ENCODE peak calls at places on chromosomes 6 and 20, in five cellular contexts. One of them, this sample, is unnamed.

GRCh38 chr6:52331793-52332457 is 30.0 kb upstream of the PAQR8 start:
- DNase-seq in NCI-H1092 treated with DMSO at 0.1 percent for 48 hours: no peak
- DNase-seq in GM23248: no peak
- DNase-seq in kidney tubule cell: no peak
- DNase-seq in ecto neural progenitor cell: no peak
- DNase-seq in this sample: no peak

GRCh38 chr20:61753196-61753942 is 312.3 kb downstream of the TAF4 start:
- DNase-seq in NCI-H1092 treated with DMSO at 0.1 percent for 48 hours: no peak
- DNase-seq in GM23248: peak
- DNase-seq in kidney tubule cell: peak
- DNase-seq in ecto neural progenitor cell: no peak
- DNase-seq in this sample: peak

GRCh38 chr20:5484926-5485325 is 168.2 kb upstream of the PROKR2 start:
- DNase-seq in NCI-H1092 treated with DMSO at 0.1 percent for 48 hours: no peak
- DNase-seq in GM23248: no peak
- DNase-seq in kidney tubule cell: no peak
- DNase-seq in ecto neural progenitor cell: no peak
- DNase-seq in this sample: no peak

GRCh38 chr6:77466055-77467028 is 3.1 kb upstream of the HTR1B start:
- DNase-seq in NCI-H1092 treated with DMSO at 0.1 percent for 48 hours: no peak
- DNase-seq in GM23248: peak
- DNase-seq in kidney tubule cell: peak
- DNase-seq in ecto neural progenitor cell: peak
- DNase-seq in this sample: peak

GRCh38 chr6:112205521-112206458 is 48.6 kb downstream of the LAMA4 start:
- DNase-seq in NCI-H1092 treated with DMSO at 0.1 percent for 48 hours: no peak
- DNase-seq in GM23248: peak
- DNase-seq in kidney tubule cell: peak
- DNase-seq in ecto neural progenitor cell: no peak
- DNase-seq in this sample: peak

GRCh38 chr6:85551264-85551663 is 42.4 kb downstream of the SNX14 start:
- DNase-seq in NCI-H1092 treated with DMSO at 0.1 percent for 48 hours: no peak
- DNase-seq in GM23248: no peak
- DNase-seq in kidney tubule cell: peak
- DNase-seq in ecto neural progenitor cell: no peak
- DNase-seq in this sample: peak

GRCh38 chr6:24554474-24554873 is 59.7 kb downstream of the ALDH5A1 start:
- DNase-seq in NCI-H1092 treated with DMSO at 0.1 percent for 48 hours: no peak
- DNase-seq in GM23248: no peak
- DNase-seq in kidney tubule cell: no peak
- DNase-seq in ecto neural progenitor cell: no peak
- DNase-seq in this sample: no peak

GRCh38 chr6:14770572-14770971 is 475.3 kb upstream of the JARID2 start:
- DNase-seq in NCI-H1092 treated with DMSO at 0.1 percent for 48 hours: no peak
- DNase-seq in GM23248: no peak
- DNase-seq in kidney tubule cell: no peak
- DNase-seq in ecto neural progenitor cell: no peak
- DNase-seq in this sample: no peak

GRCh38 chr20:6691541-6691940 is 75.9 kb upstream of the BMP2 start:
- DNase-seq in NCI-H1092 treated with DMSO at 0.1 percent for 48 hours: no peak
- DNase-seq in GM23248: no peak
- DNase-seq in kidney tubule cell: no peak
- DNase-seq in ecto neural progenitor cell: no peak
- DNase-seq in this sample: no peak

GRCh38 chr6:45951291-45951690 is 64.4 kb downstream of the CLIC5 start:
- DNase-seq in NCI-H1092 treated with DMSO at 0.1 percent for 48 hours: no peak
- DNase-seq in GM23248: no peak
- DNase-seq in kidney tubule cell: no peak
- DNase-seq in ecto neural progenitor cell: no peak
- DNase-seq in this sample: no peak

GRCh38 chr20:47117789-47118188 is 223.1 kb downstream of the EYA2 start:
- DNase-seq in NCI-H1092 treated with DMSO at 0.1 percent for 48 hours: no peak
- DNase-seq in GM23248: no peak
- DNase-seq in kidney tubule cell: no peak
- DNase-seq in ecto neural progenitor cell: no peak
- DNase-seq in this sample: no peak

GRCh38 chr6:30875244-30876038 is 8.9 kb upstream of the DDR1 start:
- DNase-seq in NCI-H1092 treated with DMSO at 0.1 percent for 48 hours: peak
- DNase-seq in GM23248: no peak
- DNase-seq in kidney tubule cell: no peak
- DNase-seq in ecto neural progenitor cell: no peak
- DNase-seq in this sample: peak

GRCh38 chr6:151009576-151009975 is 144.1 kb downstream of the MTHFD1L start:
- DNase-seq in NCI-H1092 treated with DMSO at 0.1 percent for 48 hours: no peak
- DNase-seq in GM23248: no peak
- DNase-seq in kidney tubule cell: no peak
- DNase-seq in ecto neural progenitor cell: no peak
- DNase-seq in this sample: no peak

GRCh38 chr6:136952714-136953260 is 30.7 kb downstream of the SLC35D3 start:
- DNase-seq in NCI-H1092 treated with DMSO at 0.1 percent for 48 hours: peak
- DNase-seq in GM23248: no peak
- DNase-seq in kidney tubule cell: no peak
- DNase-seq in ecto neural progenitor cell: no peak
- DNase-seq in this sample: no peak

GRCh38 chr20:61748376-61748775 is 317.3 kb downstream of the TAF4 start:
- DNase-seq in NCI-H1092 treated with DMSO at 0.1 percent for 48 hours: no peak
- DNase-seq in GM23248: peak
- DNase-seq in kidney tubule cell: no peak
- DNase-seq in ecto neural progenitor cell: no peak
- DNase-seq in this sample: no peak

GRCh38 chr6:2449572-2449940 is 204.2 kb upstream of the GMDS start:
- DNase-seq in NCI-H1092 treated with DMSO at 0.1 percent for 48 hours: no peak
- DNase-seq in GM23248: no peak
- DNase-seq in kidney tubule cell: peak
- DNase-seq in ecto neural progenitor cell: no peak
- DNase-seq in this sample: no peak

GRCh38 chr20:64082126-64082638 is 2.0 kb downstream of the LKAAEAR1 start:
- DNase-seq in NCI-H1092 treated with DMSO at 0.1 percent for 48 hours: no peak
- DNase-seq in GM23248: no peak
- DNase-seq in kidney tubule cell: no peak
- DNase-seq in ecto neural progenitor cell: no peak
- DNase-seq in this sample: no peak

GRCh38 chr6:146244630-146245143 is 215.8 kb downstream of the GRM1 start:
- DNase-seq in NCI-H1092 treated with DMSO at 0.1 percent for 48 hours: no peak
- DNase-seq in GM23248: no peak
- DNase-seq in kidney tubule cell: no peak
- DNase-seq in ecto neural progenitor cell: no peak
- DNase-seq in this sample: no peak

GRCh38 chr6:107647439-107647948 is 157.6 kb downstream of the SOBP start:
- DNase-seq in NCI-H1092 treated with DMSO at 0.1 percent for 48 hours: no peak
- DNase-seq in GM23248: no peak
- DNase-seq in kidney tubule cell: no peak
- DNase-seq in ecto neural progenitor cell: no peak
- DNase-seq in this sample: no peak

GRCh38 chr20:33814238-33814712 is 3.1 kb downstream of the CHMP4B start:
- DNase-seq in NCI-H1092 treated with DMSO at 0.1 percent for 48 hours: no peak
- DNase-seq in GM23248: peak
- DNase-seq in kidney tubule cell: peak
- DNase-seq in ecto neural progenitor cell: no peak
- DNase-seq in this sample: no peak

GRCh38 chr6:34934516-34934915 is 45.5 kb downstream of the ANKS1A start:
- DNase-seq in NCI-H1092 treated with DMSO at 0.1 percent for 48 hours: no peak
- DNase-seq in GM23248: no peak
- DNase-seq in kidney tubule cell: no peak
- DNase-seq in ecto neural progenitor cell: no peak
- DNase-seq in this sample: peak

GRCh38 chr20:2537101-2537500 is 728 bp downstream of the TMC2 start:
- DNase-seq in NCI-H1092 treated with DMSO at 0.1 percent for 48 hours: no peak
- DNase-seq in GM23248: no peak
- DNase-seq in kidney tubule cell: no peak
- DNase-seq in ecto neural progenitor cell: no peak
- DNase-seq in this sample: no peak

GRCh38 chr20:3222635-3223600 is 13.6 kb downstream of the ITPA start:
- DNase-seq in NCI-H1092 treated with DMSO at 0.1 percent for 48 hours: peak
- DNase-seq in GM23248: no peak
- DNase-seq in kidney tubule cell: peak
- DNase-seq in ecto neural progenitor cell: no peak
- DNase-seq in this sample: no peak

This sample was measured in epithelial cell of esophagus.